ENCODE peak calls at places on chromosome 13, in four cellular contexts. Z, E, D and A are unnamed samples.

GRCh38 chr13:23969672-23970071 is 72.4 kb upstream of the C1QTNF9B start:
- DNase-seq in D (no peak), Z (no peak), E (no peak), A (no peak)

GRCh38 chr13:95020298-95020987 is 280.8 kb downstream of the ABCC4 start:
- DNase-seq in D (no peak), E (no peak), Z (no peak), A (no peak)

GRCh38 chr13:84491952-84492351 is 609.7 kb upstream of the SLITRK1 start:
- DNase-seq in D (no peak), E (no peak), Z (no peak), A (no peak)

GRCh38 chr13:92224052-92224821 is 825.8 kb downstream of the GPC5 start:
- DNase-seq in D (no peak), E (no peak), Z (no peak), A (no peak)

GRCh38 chr13:44368062-44368591 is 5.5 kb upstream of the SERP2 start:
- DNase-seq in E (peak; percentile 43), Z (no peak), D (no peak), A (no peak)

GRCh38 chr13:98020271-98020670 is 66.8 kb downstream of the IPO5 start:
- DNase-seq in D (no peak), E (no peak), Z (no peak), A (no peak)

GRCh38 chr13:108895220-108895704 is 265.9 kb downstream of the MYO16 start:
- DNase-seq in E (peak; percentile 52), Z (no peak), D (no peak), A (no peak)

GRCh38 chr13:96527497-96527896 is 437.6 kb downstream of the HS6ST3 start:
- DNase-seq in Z (no peak), D (no peak), E (no peak), A (no peak)